ENCODE peak calls at places on chromosomes 11 and 22, in eight cellular contexts. U, X, H, A, Z, C, B and D are unnamed samples.

GRCh38 chr22:35540600-35541253 is at the start of gene RASD2:
- DNase-seq in Z (peak; percentile 59), H (no peak), X (peak; percentile 58), C (no peak), A (no peak), B (no peak), U (peak; percentile 51), D (no peak)

GRCh38 chr11:63699906-63700305 is 18.6 kb downstream of the RTN3 start:
- DNase-seq in U (no peak), A (no peak), B (no peak), H (no peak), Z (no peak), X (no peak), C (no peak), D (no peak)

GRCh38 chr11:46686886-46687810 is 13.3 kb downstream of the ARHGAP1 start:
- DNase-seq in C (peak; percentile 73), X (no peak), Z (no peak), B (peak; percentile 38), U (no peak), H (peak; percentile 94), A (no peak), D (no peak)

GRCh38 chr22:23066200-23067022 is 3.9 kb upstream of the GNAZ start:
- DNase-seq in Z (peak; percentile 33), H (no peak), U (no peak), X (no peak), A (peak; percentile 2), C (no peak), B (no peak), D (no peak)

GRCh38 chr22:40552070-40552469 is 84.4 kb downstream of the MRTFA start:
- DNase-seq in A (no peak), H (no peak), Z (no peak), B (no peak), U (no peak), X (no peak), C (no peak), D (no peak)

GRCh38 chr11:119356349-119357031 is 10.0 kb upstream of the MFRP start:
- DNase-seq in Z (peak; percentile 92), A (peak; percentile 79), C (no peak), U (peak; percentile 90), H (peak; percentile 73), X (peak; percentile 84), B (no peak), D (peak; percentile 91)

GRCh38 chr11:13287681-13288080 is 10.1 kb downstream of the BMAL1 start:
- DNase-seq in U (no peak), A (no peak), H (no peak), C (no peak), B (no peak), X (no peak), Z (no peak), D (no peak)

GRCh38 chr11:41189711-41190477 is 269.6 kb downstream of the LRRC4C start:
- DNase-seq in Z (no peak), U (no peak), X (no peak), C (no peak), B (no peak), A (no peak), H (no peak), D (no peak)

GRCh38 chr11:45167283-45167682 is 20.8 kb downstream of the PRDM11 start:
- DNase-seq in U (no peak), X (no peak), A (no peak), B (no peak), C (no peak), H (no peak), Z (no peak), D (no peak)

GRCh38 chr11:134749040-134749586 is 337.1 kb upstream of the B3GAT1 start:
- DNase-seq in H (no peak), A (no peak), Z (no peak), B (no peak), U (no peak), X (no peak), C (no peak), D (no peak)

GRCh38 chr11:64713781-64714363 is 9.1 kb downstream of the NRXN2 start:
- DNase-seq in X (peak; percentile 50), B (no peak), U (no peak), A (no peak), C (no peak), H (no peak), Z (peak; percentile 26), D (no peak)

GRCh38 chr11:36235750-36236149 is 53.5 kb downstream of the COMMD9 start:
- DNase-seq in Z (no peak), A (no peak), C (no peak), X (no peak), U (no peak), B (no peak), H (no peak), D (no peak)

GRCh38 chr22:47154621-47155081 is 392.2 kb downstream of the TBC1D22A start:
- DNase-seq in U (no peak), H (peak; percentile 78), B (no peak), A (no peak), Z (peak; percentile 90), C (peak; percentile 46), X (no peak), D (no peak)

GRCh38 chr22:38567531-38568245 is 2.3 kb downstream of the DMC1 start:
- DNase-seq in Z (no peak), A (no peak), X (no peak), C (no peak), B (no peak), U (no peak), H (no peak), D (no peak)

GRCh38 chr22:38570841-38571364 is 920 bp upstream of the DMC1 start:
- DNase-seq in Z (no peak), H (peak; percentile 47), X (peak; percentile 28), C (no peak), U (peak; percentile 9), B (no peak), A (peak; percentile 15), D (no peak)

GRCh38 chr22:38569181-38569971 is 607 bp downstream of the DMC1 start:
- DNase-seq in U (peak; percentile 13), B (no peak), C (no peak), Z (no peak), A (peak; percentile 16), X (peak; percentile 31), H (no peak), D (no peak)

GRCh38 chr22:38569972-38570840 is at the start of gene DMC1:
- DNase-seq in U (peak; percentile 60), C (no peak), H (peak; percentile 78), A (peak; percentile 92), B (peak; percentile 63), X (peak; percentile 100), Z (peak; percentile 98), D (peak; percentile 43)

DNA sequence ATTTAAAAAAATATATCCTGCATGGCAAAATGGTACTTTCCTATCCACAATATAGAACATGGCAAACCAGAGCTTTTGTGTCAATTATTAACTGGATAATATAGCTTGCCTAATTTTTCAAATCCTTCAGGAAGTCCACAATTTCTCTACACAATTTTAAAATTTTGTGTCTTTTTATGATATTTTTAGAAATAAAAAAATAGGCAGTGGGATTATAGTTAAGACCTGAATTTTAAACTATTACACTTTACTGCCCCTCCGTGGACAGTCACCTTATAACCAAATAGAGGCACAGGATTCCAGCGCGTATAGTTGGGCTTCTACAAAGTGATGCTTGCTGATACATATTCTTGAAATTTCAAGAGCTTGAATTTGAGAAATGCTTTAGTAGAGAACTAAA is 2.1 kb upstream of the DMC1 start:
- DNase-seq in A (peak; percentile 35), B (no peak), H (peak; percentile 79), U (peak; percentile 18), X (peak; percentile 30), Z (no peak), C (no peak), D (no peak)
- TF ChIP-seq CTCF in A (peak; percentile 30), B (peak; percentile 46), H (peak; percentile 54), U (peak; percentile 64), X (peak; percentile 46), Z (peak; percentile 63), C (peak; percentile 55), D (peak; percentile 67)

DNA sequence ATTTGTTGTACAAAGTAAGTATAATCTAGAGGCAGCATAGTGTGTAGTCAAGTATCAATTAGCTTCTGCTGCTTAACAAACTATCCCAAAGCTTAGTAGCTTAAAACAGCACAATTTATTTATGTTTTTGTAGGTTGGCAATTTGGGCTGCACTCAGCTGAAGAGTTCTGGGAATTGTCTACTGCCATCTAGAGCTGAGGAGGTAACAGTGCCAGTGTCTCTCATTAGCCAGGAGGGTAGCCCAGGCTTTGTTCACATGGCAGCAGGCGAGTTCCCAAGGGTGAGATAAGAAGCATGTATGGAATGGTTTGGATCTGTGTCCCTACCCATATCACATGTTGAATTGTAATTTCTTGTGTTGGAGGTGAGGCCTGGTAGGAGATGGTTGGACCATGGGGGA is 45.8 kb upstream of the SLN start:
- DNase-seq in X (no peak), C (no peak), H (no peak), U (no peak), A (no peak), B (no peak), Z (no peak), D (no peak)
- TF ChIP-seq CTCF in X (no peak), C (no peak), H (no peak), U (no peak), A (no peak), B (peak; percentile 11), Z (no peak), D (no peak)

DNA sequence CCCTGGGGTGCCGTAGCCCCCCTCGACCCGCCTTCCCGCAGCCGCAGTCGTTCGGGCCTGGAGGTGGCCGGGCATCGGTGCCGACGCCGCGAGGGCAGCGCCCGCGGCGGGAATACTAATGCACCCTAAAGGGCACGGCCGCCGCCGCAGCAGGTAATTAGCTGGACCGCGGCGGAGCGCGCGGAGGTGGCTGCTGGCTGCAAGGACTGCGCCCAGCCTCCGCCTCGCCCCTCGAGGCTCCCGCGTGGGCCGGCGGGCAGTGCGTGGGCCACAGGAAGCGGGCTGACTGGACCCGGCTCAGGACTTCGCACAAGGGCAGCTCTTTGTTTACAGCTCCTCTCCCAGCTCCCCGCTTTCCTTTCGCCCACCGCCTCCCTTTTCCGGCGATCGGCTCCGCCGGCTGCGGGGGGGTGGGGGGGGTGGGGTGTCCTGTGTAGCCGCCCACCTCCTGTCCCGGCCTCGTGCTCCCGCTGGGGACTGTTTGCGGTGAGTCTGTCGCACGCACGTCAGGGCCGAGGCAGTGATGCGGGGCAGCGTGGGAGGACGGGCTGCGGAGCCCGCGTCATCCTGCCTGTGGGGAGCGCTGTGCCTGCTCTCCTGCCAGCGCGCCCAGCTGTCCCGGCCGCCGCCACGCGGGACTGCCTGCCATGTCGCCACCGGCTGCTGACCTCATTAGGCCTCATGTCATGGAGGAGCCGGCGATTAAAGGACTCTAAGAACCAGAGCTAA is 53.2 kb downstream of the GRIK4 start:
- DNase-seq in U (no peak), C (no peak), Z (peak; percentile 73), B (no peak), A (peak; percentile 51), X (peak; percentile 73), H (peak; percentile 9), D (no peak)
- TF ChIP-seq CTCF in U (no peak), C (no peak), Z (no peak), B (no peak), A (no peak), X (no peak), H (no peak), D (no peak)

DNA sequence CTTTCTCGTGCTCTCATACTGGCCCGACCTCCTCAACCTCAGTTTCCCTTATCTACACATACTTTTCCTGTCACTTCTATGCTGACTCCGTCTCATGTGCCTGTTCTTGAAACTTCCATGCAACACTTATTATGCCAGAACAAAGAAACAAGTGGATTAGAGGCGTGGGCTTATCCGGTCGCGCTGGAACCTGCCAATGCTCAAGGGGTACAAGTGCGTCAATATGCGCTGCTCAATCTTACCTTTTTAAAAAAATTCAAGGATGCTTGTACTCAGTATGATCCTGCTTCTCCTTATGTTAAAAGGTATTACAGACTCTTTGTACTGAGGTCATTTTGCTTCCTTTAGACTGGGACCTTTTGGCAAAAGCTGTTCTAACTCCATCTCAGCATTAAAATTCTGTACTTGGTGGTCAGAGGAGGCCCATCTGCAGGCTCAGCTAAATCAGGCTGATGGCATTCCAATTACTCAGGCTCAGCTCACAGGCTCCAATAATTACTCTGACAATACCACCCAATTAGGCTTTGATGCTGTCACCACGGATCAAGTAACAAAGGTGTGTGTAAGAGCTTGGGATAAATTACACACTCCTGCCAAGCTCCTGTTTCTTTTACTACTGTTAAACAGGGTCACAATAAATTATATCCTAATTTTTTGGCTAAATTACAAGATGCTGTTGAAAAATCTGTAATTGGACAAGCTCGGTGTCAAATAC is 26.3 kb upstream of the ALDH3B2 start:
- DNase-seq in Z (no peak), A (no peak), C (no peak), X (no peak), U (no peak), B (no peak), H (no peak), D (no peak)
- TF ChIP-seq CTCF in Z (no peak), A (no peak), C (no peak), X (no peak), U (no peak), B (no peak), H (no peak), D (no peak)